ENCODE peak calls at places on chromosomes 4 and X, in nine cellular contexts. One of them, this sample, is unnamed.

GRCh38 chrX:112614640-112615039 is 65.1 kb downstream of the LHFPL1 start:
- DNase-seq in NCI-H2081: no peak
- DNase-seq in dermis microvascular lymphatic vessel endothelial cell: no peak
- DNase-seq in ovary: no peak
- DNase-seq in Calu3: no peak
- DNase-seq in psoas muscle: no peak
- DNase-seq in IMR-90: peak
- DNase-seq in GM20000: no peak
- DNase-seq in NCI-H1092 treated with DMSO at 0.1 percent for 48 hours: no peak
- DNase-seq in this sample: no peak

GRCh38 chrX:83759872-83760271 is 101.1 kb upstream of the CYLC1 start:
- DNase-seq in NCI-H2081: peak
- DNase-seq in dermis microvascular lymphatic vessel endothelial cell: peak
- DNase-seq in ovary: no peak
- DNase-seq in Calu3: peak
- DNase-seq in psoas muscle: no peak
- DNase-seq in IMR-90: peak
- DNase-seq in GM20000: peak
- DNase-seq in NCI-H1092 treated with DMSO at 0.1 percent for 48 hours: peak
- DNase-seq in this sample: no peak

GRCh38 chr4:16757080-16757521 is 141.3 kb downstream of the LDB2 start:
- DNase-seq in NCI-H2081: no peak
- DNase-seq in dermis microvascular lymphatic vessel endothelial cell: peak
- DNase-seq in ovary: no peak
- DNase-seq in Calu3: no peak
- DNase-seq in psoas muscle: no peak
- DNase-seq in IMR-90: peak
- DNase-seq in GM20000: no peak
- DNase-seq in NCI-H1092 treated with DMSO at 0.1 percent for 48 hours: no peak
- DNase-seq in this sample: no peak

GRCh38 chr4:169689681-169690080 is 68.1 kb downstream of the HPF1 start:
- DNase-seq in NCI-H2081: no peak
- DNase-seq in dermis microvascular lymphatic vessel endothelial cell: no peak
- DNase-seq in ovary: no peak
- DNase-seq in Calu3: no peak
- DNase-seq in psoas muscle: no peak
- DNase-seq in IMR-90: no peak
- DNase-seq in GM20000: no peak
- DNase-seq in NCI-H1092 treated with DMSO at 0.1 percent for 48 hours: no peak
- DNase-seq in this sample: no peak

GRCh38 chr4:81844717-81845116 is 373.0 kb upstream of the RASGEF1B start:
- DNase-seq in NCI-H2081: peak
- DNase-seq in dermis microvascular lymphatic vessel endothelial cell: peak
- DNase-seq in ovary: peak
- DNase-seq in Calu3: peak
- DNase-seq in psoas muscle: peak
- DNase-seq in IMR-90: peak
- DNase-seq in GM20000: peak
- DNase-seq in NCI-H1092 treated with DMSO at 0.1 percent for 48 hours: peak
- DNase-seq in this sample: peak

GRCh38 chr4:182562350-182562749 is 319.1 kb downstream of the TENM3 start:
- DNase-seq in NCI-H2081: no peak
- DNase-seq in dermis microvascular lymphatic vessel endothelial cell: no peak
- DNase-seq in ovary: no peak
- DNase-seq in Calu3: no peak
- DNase-seq in psoas muscle: no peak
- DNase-seq in IMR-90: no peak
- DNase-seq in GM20000: no peak
- DNase-seq in NCI-H1092 treated with DMSO at 0.1 percent for 48 hours: no peak
- DNase-seq in this sample: no peak

GRCh38 chr4:85391568-85392410 is 83.2 kb upstream of the ARHGAP24 start:
- DNase-seq in NCI-H2081: no peak
- DNase-seq in dermis microvascular lymphatic vessel endothelial cell: no peak
- DNase-seq in ovary: no peak
- DNase-seq in Calu3: no peak
- DNase-seq in psoas muscle: no peak
- DNase-seq in IMR-90: no peak
- DNase-seq in GM20000: peak
- DNase-seq in NCI-H1092 treated with DMSO at 0.1 percent for 48 hours: no peak
- DNase-seq in this sample: no peak

GRCh38 chrX:19040373-19040772 is 56.5 kb upstream of the PHKA2 start:
- DNase-seq in NCI-H2081: no peak
- DNase-seq in dermis microvascular lymphatic vessel endothelial cell: no peak
- DNase-seq in ovary: no peak
- DNase-seq in Calu3: no peak
- DNase-seq in psoas muscle: no peak
- DNase-seq in IMR-90: no peak
- DNase-seq in GM20000: no peak
- DNase-seq in NCI-H1092 treated with DMSO at 0.1 percent for 48 hours: no peak
- DNase-seq in this sample: no peak

GRCh38 chr4:148649669-148650331 is 207.6 kb upstream of the NR3C2 start:
- DNase-seq in NCI-H2081: no peak
- DNase-seq in dermis microvascular lymphatic vessel endothelial cell: no peak
- DNase-seq in ovary: no peak
- DNase-seq in Calu3: no peak
- DNase-seq in psoas muscle: no peak
- DNase-seq in IMR-90: peak
- DNase-seq in GM20000: no peak
- DNase-seq in NCI-H1092 treated with DMSO at 0.1 percent for 48 hours: no peak
- DNase-seq in this sample: no peak

GRCh38 chr4:181959121-181959520 is 284.1 kb upstream of the TENM3 start:
- DNase-seq in NCI-H2081: no peak
- DNase-seq in dermis microvascular lymphatic vessel endothelial cell: no peak
- DNase-seq in ovary: no peak
- DNase-seq in Calu3: no peak
- DNase-seq in psoas muscle: no peak
- DNase-seq in IMR-90: peak
- DNase-seq in GM20000: no peak
- DNase-seq in NCI-H1092 treated with DMSO at 0.1 percent for 48 hours: no peak
- DNase-seq in this sample: no peak

GRCh38 chrX:10620121-10620699 is at the start of gene MID1:
- DNase-seq in NCI-H2081: peak
- DNase-seq in dermis microvascular lymphatic vessel endothelial cell: peak
- DNase-seq in ovary: peak
- DNase-seq in Calu3: peak
- DNase-seq in psoas muscle: peak
- DNase-seq in IMR-90: peak
- DNase-seq in GM20000: peak
- DNase-seq in NCI-H1092 treated with DMSO at 0.1 percent for 48 hours: peak
- DNase-seq in this sample: peak

This sample was measured in frontal cortex.